ENCODE peak calls at places on chromosomes 11 and 22, in nine cellular contexts. Y is upper lobe of right lung, E is cardiac muscle cell, D is IMR-90, P is ovary, C is uterus, N is pancreas, B is kidney, Q is transverse colon. J is an unnamed sample. For H3K4me1, the result is how much of the 10 kb centered on the place peaks cover.

GRCh38 chr11:128195057-128195751 is 392.2 kb downstream of the ETS1 start:
- DNase-seq in Y (no peak), E (peak), D (no peak), P (no peak), C (no peak), N (no peak), B (no peak), Q (no peak), J (peak)

GRCh38 chr22:35355744-35356420 is 25.0 kb upstream of the HMOX1 start:
- DNase-seq in Y (no peak), E (no peak), D (peak), P (no peak), C (peak), N (no peak), B (no peak), Q (no peak), J (no peak)

GRCh38 chr11:19080579-19080993 is 20.1 kb upstream of the MRGPRX2 start:
- DNase-seq in Y (peak), E (peak), D (peak), P (no peak), C (no peak), N (peak), B (peak), Q (no peak), J (no peak)

GRCh38 chr22:42921301-42921700 is 64.2 kb upstream of the ARFGAP3 start:
- DNase-seq in Y (peak), E (no peak), D (no peak), P (no peak), C (no peak), N (peak), B (no peak), Q (no peak), J (no peak)

GRCh38 chr11:441418-442274 is at the start of gene ANO9:
- DNase-seq in Y (peak), E (no peak), D (no peak), P (no peak), C (no peak), N (peak), B (peak), Q (peak), J (peak)

GRCh38 chr22:21941921-21942320 is 10.7 kb downstream of the PPM1F start:
- DNase-seq in Y (no peak), E (no peak), D (no peak), P (no peak), C (no peak), N (no peak), B (no peak), Q (no peak), J (no peak)

GRCh38 chr11:87127131-87127530 is 89.4 kb downstream of the TMEM135 start:
- DNase-seq in Y (no peak), E (no peak), D (no peak), P (no peak), C (no peak), N (no peak), B (no peak), Q (no peak), J (no peak)

GRCh38 chr11:130071211-130071712 is 1.6 kb downstream of the APLP2 start:
- DNase-seq in Y (no peak), E (peak), D (peak), P (no peak), C (no peak), N (no peak), B (no peak), Q (no peak), J (peak)

GRCh38 chr11:7444582-7444981 is 40.7 kb upstream of the OLFML1 start:
- DNase-seq in Y (no peak), E (peak), D (no peak), P (no peak), C (no peak), N (no peak), B (no peak), Q (no peak), J (no peak)

GRCh38 chr11:93529707-93530467 is 13.3 kb downstream of the SMCO4 start:
- DNase-seq in Y (peak), E (no peak), D (peak), P (peak), C (no peak), N (no peak), B (no peak), Q (no peak), J (no peak)

GRCh38 chr11:4577761-4578160 is 3.8 kb upstream of the OR52I2 start:
- DNase-seq in Y (no peak), E (no peak), D (no peak), P (no peak), C (no peak), N (no peak), B (no peak), Q (no peak), J (peak)

GRCh38 chr11:8294251-8294935 is 30.7 kb upstream of the LMO1 start:
- DNase-seq in Y (no peak), E (no peak), D (no peak), P (no peak), C (no peak), N (no peak), B (no peak), Q (no peak), J (no peak)

GRCh38 chr22:21985214-21985613 is 2.6 kb upstream of the TOP3B start:
- DNase-seq in Y (no peak), E (no peak), D (no peak), P (no peak), C (no peak), N (no peak), B (peak), Q (no peak), J (no peak)

GRCh38 chr11:19642185-19642591 is 70.4 kb upstream of the NAV2 start:
- DNase-seq in Y (no peak), E (peak), D (no peak), P (no peak), C (no peak), N (no peak), B (no peak), Q (no peak), J (no peak)

GRCh38 chr11:93740802-93741093 is 547 bp downstream of the TAF1D start:
- DNase-seq in Y (peak), E (peak), D (peak), P (peak), C (peak), N (peak), B (peak), Q (peak), J (peak)

GRCh38 chr22:22410121-22410520 is 98.4 kb downstream of the ZNF280B start:
- DNase-seq in Y (peak), E (peak), D (no peak), P (peak), C (no peak), N (no peak), B (peak), Q (peak), J (no peak)

GRCh38 chr11:38446336-38446735 is 1848.3 kb upstream of the RAG2 start:
- DNase-seq in Y (no peak), E (no peak), D (no peak), P (no peak), C (no peak), N (no peak), B (no peak), Q (no peak), J (no peak)

GRCh38 chr11:113675003-113675471 is 31.1 kb downstream of the TMPRSS5 start:
- DNase-seq in Y (no peak), E (peak), D (peak), P (no peak), C (no peak), N (no peak), B (no peak), Q (no peak), J (no peak)

GRCh38 chr22:19287076-19287724 is 4.3 kb downstream of the CLTCL1 start:
- DNase-seq in Y (no peak), E (peak), D (peak), P (no peak), C (no peak), N (no peak), B (no peak), Q (no peak), J (peak)

GRCh38 chr11:87392665-87393064 is 354.9 kb downstream of the TMEM135 start:
- DNase-seq in Y (no peak), E (no peak), D (no peak), P (no peak), C (no peak), N (no peak), B (no peak), Q (no peak), J (no peak)

GRCh38 chr22:39959640-39960447 is at the start of gene TMA7B:
- DNase-seq in Y (no peak), E (peak), D (peak), P (no peak), C (no peak), N (no peak), B (no peak), Q (no peak), J (peak)

GRCh38 chr11:77412814-77413213 is 61.1 kb downstream of the PAK1 start:
- DNase-seq in Y (no peak), E (no peak), D (no peak), P (no peak), C (no peak), N (no peak), B (no peak), Q (no peak), J (no peak)

GRCh38 chr11:77411238-77411637 is 62.7 kb downstream of the PAK1 start:
- DNase-seq in Y (peak), E (peak), D (peak), P (no peak), C (peak), N (peak), B (peak), Q (peak), J (no peak)

GRCh38 chr11:77411717-77412441 is 62.0 kb downstream of the PAK1 start:
- DNase-seq in Y (peak), E (peak), D (peak), P (peak), C (peak), N (peak), B (peak), Q (peak), J (peak)

GRCh38 chr11:77409046-77409445 is 64.8 kb downstream of the PAK1 start:
- DNase-seq in Y (no peak), E (no peak), D (no peak), P (no peak), C (no peak), N (no peak), B (no peak), Q (no peak), J (no peak)

GRCh38 chr11:77410076-77410827 is 63.6 kb downstream of the PAK1 start:
- DNase-seq in Y (no peak), E (no peak), D (no peak), P (no peak), C (no peak), N (no peak), B (no peak), Q (no peak), J (no peak)
- H3K4me3 ChIP-seq in Y (peak), E (no peak), D (no peak), P (no peak), C (no peak), N (no peak), B (no peak), Q (no peak), J (no peak)

GRCh38 chr11:46381836-46382643 is 571 bp downstream of the MDK start:
- DNase-seq in Y (no peak), E (peak), D (no peak), P (peak), C (peak), N (peak), B (peak), Q (no peak), J (peak)
- H3K27ac ChIP-seq in Y (no peak), E (peak), D (peak), P (peak), C (peak), N (no peak), B (no peak), Q (peak), J (peak)

DNA sequence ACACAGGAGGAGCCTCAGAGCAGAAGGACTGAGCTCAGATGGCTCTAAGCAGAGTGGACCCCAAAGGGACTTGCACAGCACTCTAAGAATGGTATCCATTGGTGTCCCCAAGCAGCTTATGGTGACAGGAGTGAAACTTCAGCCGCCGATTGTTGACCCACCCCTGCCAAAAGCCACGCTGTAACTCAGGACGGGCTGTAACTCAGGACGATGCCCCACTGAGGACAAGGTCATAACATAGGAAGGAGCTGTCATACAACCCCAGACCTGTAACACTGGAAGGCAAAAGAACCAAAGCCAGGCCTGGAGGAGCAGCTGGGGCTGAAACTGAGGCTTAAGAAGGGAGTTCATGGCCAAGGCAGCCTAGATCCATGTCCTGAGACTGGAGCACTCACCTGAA is 14.2 kb downstream of the CD59 start:
- DNase-seq in Y (no peak), E (no peak), D (no peak), P (no peak), C (no peak), N (no peak), B (no peak), Q (no peak), J (no peak)
- H3K4me1 ChIP-seq in Y (half or more), E (under half), D (under half), P (under half), C (under half), N (under half), B (under half), Q (under half), J (under half)

DNA sequence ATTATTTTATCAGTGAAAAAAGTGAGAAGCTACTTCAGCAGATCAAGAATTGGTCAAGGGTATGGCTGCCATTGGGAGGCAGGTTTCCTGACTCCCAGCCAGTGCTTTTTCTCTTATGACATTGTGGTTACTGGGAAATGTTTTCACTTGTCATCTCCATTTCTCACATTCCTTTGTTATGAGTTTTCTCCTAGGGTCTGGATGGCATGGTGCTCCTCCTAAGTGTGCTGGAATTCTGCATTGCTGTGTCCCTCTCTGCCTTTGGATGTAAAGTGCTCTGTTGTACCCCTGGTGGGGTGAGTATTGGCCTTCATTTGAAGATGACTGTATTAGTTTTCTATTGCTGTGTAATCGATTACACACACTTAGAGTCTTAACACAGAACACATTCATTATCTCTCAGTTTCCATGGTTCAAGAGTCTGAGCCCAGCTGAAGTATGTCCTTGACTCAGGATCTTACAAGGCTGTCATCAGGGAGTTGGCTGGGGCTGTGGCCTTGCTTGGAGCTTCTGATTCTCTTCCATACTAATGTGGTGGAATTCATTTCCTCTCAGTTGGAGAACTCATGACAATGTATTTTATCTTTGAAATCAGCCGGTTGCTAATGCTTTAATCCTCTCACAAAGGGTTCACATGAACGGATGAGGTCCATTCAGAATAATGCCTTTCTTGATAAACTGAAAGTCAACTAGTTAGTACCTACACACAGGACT is 21.0 kb upstream of the MS4A6E start:
- DNase-seq in Y (no peak), E (peak), D (no peak), P (no peak), C (no peak), N (no peak), B (no peak), Q (no peak), J (no peak)
- H3K4me3 ChIP-seq in Y (no peak), E (no peak), D (no peak), P (no peak), C (no peak), N (no peak), B (no peak), Q (no peak), J (no peak)

GRCh38 chr11:131923309-131923708 is 552.9 kb downstream of the NTM start:
- DNase-seq in Y (no peak), E (no peak), D (peak), P (no peak), C (no peak), N (no peak), B (no peak), Q (no peak), J (no peak)

GRCh38 chr11:131925829-131926228 is 555.4 kb downstream of the NTM start:
- DNase-seq in Y (no peak), E (peak), D (peak), P (no peak), C (no peak), N (no peak), B (no peak), Q (no peak), J (no peak)

GRCh38 chr11:131922220-131922619 is 551.8 kb downstream of the NTM start:
- DNase-seq in Y (no peak), E (no peak), D (no peak), P (no peak), C (no peak), N (no peak), B (no peak), Q (no peak), J (no peak)

GRCh38 chr11:131924446-131925240 is 554.2 kb downstream of the NTM start:
- DNase-seq in Y (no peak), E (peak), D (peak), P (no peak), C (no peak), N (no peak), B (no peak), Q (no peak), J (no peak)

GRCh38 chr11:131924001-131924400 is 553.6 kb downstream of the NTM start:
- DNase-seq in Y (no peak), E (no peak), D (peak), P (no peak), C (no peak), N (no peak), B (no peak), Q (no peak), J (no peak)
- H3K27ac ChIP-seq in Y (no peak), E (no peak), D (peak), P (no peak), C (no peak), N (peak), B (no peak), Q (no peak), J (no peak)